ENCODE peak calls at places on chromosomes 3 and 15, in eight cellular contexts. One of them, this sample, is unnamed.

GRCh38 chr3:102074951-102075350 is 225.6 kb downstream of the NFKBIZ start:
- DNase-seq in islet precursor cell: no peak
- DNase-seq in EL: no peak
- DNase-seq in fibroblast of the aortic adventitia: no peak
- DNase-seq in AG08396: no peak
- DNase-seq in stomach: no peak
- DNase-seq in cerebellum: no peak
- DNase-seq in iris pigment epithelial cell: no peak
- DNase-seq in this sample: no peak

GRCh38 chr15:51917493-51917892 is 54.1 kb downstream of the LEO1 start:
- DNase-seq in fibroblast of the aortic adventitia: peak; percentile 17
- DNase-seq in cerebellum: no peak
- DNase-seq in stomach: no peak
- DNase-seq in EL: peak; percentile 28
- DNase-seq in iris pigment epithelial cell: peak; percentile 41
- DNase-seq in islet precursor cell: peak; percentile 75
- DNase-seq in AG08396: no peak
- DNase-seq in this sample: no peak

GRCh38 chr3:114454592-114455251 is 160.9 kb downstream of the TIGIT start:
- DNase-seq in EL: peak; percentile 40
- DNase-seq in iris pigment epithelial cell: peak; percentile 33
- DNase-seq in fibroblast of the aortic adventitia: peak; percentile 56
- DNase-seq in stomach: no peak
- DNase-seq in cerebellum: peak; percentile 28
- DNase-seq in AG08396: no peak
- DNase-seq in islet precursor cell: peak; percentile 68
- DNase-seq in this sample: no peak

GRCh38 chr3:25665646-25666136 is 984 bp upstream of the TOP2B start:
- DNase-seq in islet precursor cell: no peak
- DNase-seq in cerebellum: peak; percentile 19
- DNase-seq in EL: no peak
- DNase-seq in fibroblast of the aortic adventitia: no peak
- DNase-seq in iris pigment epithelial cell: no peak
- DNase-seq in AG08396: no peak
- DNase-seq in stomach: no peak
- DNase-seq in this sample: no peak

GRCh38 chr3:71127463-71128243 is 455.9 kb downstream of the FOXP1 start:
- DNase-seq in AG08396: peak; percentile 41
- DNase-seq in iris pigment epithelial cell: peak; percentile 94
- DNase-seq in islet precursor cell: no peak
- DNase-seq in stomach: no peak
- DNase-seq in fibroblast of the aortic adventitia: peak; percentile 77
- DNase-seq in cerebellum: no peak
- DNase-seq in EL: no peak
- DNase-seq in this sample: peak; percentile 86

GRCh38 chr3:197949191-197949766 is 711 bp upstream of the RPL35A start:
- DNase-seq in EL: no peak
- DNase-seq in islet precursor cell: no peak
- DNase-seq in iris pigment epithelial cell: no peak
- DNase-seq in stomach: no peak
- DNase-seq in cerebellum: no peak
- DNase-seq in fibroblast of the aortic adventitia: no peak
- DNase-seq in AG08396: no peak
- DNase-seq in this sample: no peak

GRCh38 chr3:52483577-52484495 is 11.3 kb upstream of the STAB1 start:
- DNase-seq in cerebellum: no peak
- DNase-seq in stomach: no peak
- DNase-seq in fibroblast of the aortic adventitia: peak; percentile 83
- DNase-seq in islet precursor cell: no peak
- DNase-seq in AG08396: peak; percentile 78
- DNase-seq in iris pigment epithelial cell: peak; percentile 67
- DNase-seq in EL: no peak
- DNase-seq in this sample: no peak

GRCh38 chr3:72340056-72340455 is 508.2 kb downstream of the SHQ1 start:
- DNase-seq in EL: no peak
- DNase-seq in fibroblast of the aortic adventitia: no peak
- DNase-seq in islet precursor cell: no peak
- DNase-seq in iris pigment epithelial cell: no peak
- DNase-seq in AG08396: no peak
- DNase-seq in cerebellum: no peak
- DNase-seq in stomach: no peak
- DNase-seq in this sample: no peak

GRCh38 chr3:177916461-177916860 is 619.8 kb upstream of the KCNMB2 start:
- DNase-seq in AG08396: no peak
- DNase-seq in cerebellum: no peak
- DNase-seq in iris pigment epithelial cell: no peak
- DNase-seq in islet precursor cell: no peak
- DNase-seq in stomach: no peak
- DNase-seq in fibroblast of the aortic adventitia: no peak
- DNase-seq in EL: no peak
- DNase-seq in this sample: no peak

GRCh38 chr15:80172401-80172800 is 19.6 kb downstream of the FAH start:
- DNase-seq in islet precursor cell: no peak
- DNase-seq in cerebellum: no peak
- DNase-seq in iris pigment epithelial cell: no peak
- DNase-seq in stomach: no peak
- DNase-seq in fibroblast of the aortic adventitia: no peak
- DNase-seq in EL: no peak
- DNase-seq in AG08396: no peak
- DNase-seq in this sample: no peak

GRCh38 chr15:81327526-81327925 is 3.6 kb upstream of the STARD5 start:
- DNase-seq in stomach: no peak
- DNase-seq in iris pigment epithelial cell: peak; percentile 96
- DNase-seq in fibroblast of the aortic adventitia: peak; percentile 84
- DNase-seq in EL: peak; percentile 87
- DNase-seq in AG08396: peak; percentile 66
- DNase-seq in islet precursor cell: no peak
- DNase-seq in cerebellum: no peak
- DNase-seq in this sample: peak; percentile 85

GRCh38 chr3:197372076-197372661 is 73.8 kb upstream of the DLG1 start:
- DNase-seq in cerebellum: no peak
- DNase-seq in fibroblast of the aortic adventitia: peak; percentile 76
- DNase-seq in iris pigment epithelial cell: peak; percentile 96
- DNase-seq in AG08396: peak; percentile 70
- DNase-seq in stomach: peak; percentile 39
- DNase-seq in EL: peak; percentile 92
- DNase-seq in islet precursor cell: peak; percentile 96
- DNase-seq in this sample: peak; percentile 61

GRCh38 chr3:195221015-195221853 is 49.7 kb downstream of the XXYLT1 start:
- DNase-seq in cerebellum: no peak
- DNase-seq in islet precursor cell: no peak
- DNase-seq in AG08396: peak; percentile 61
- DNase-seq in EL: peak; percentile 46
- DNase-seq in stomach: no peak
- DNase-seq in iris pigment epithelial cell: peak; percentile 37
- DNase-seq in fibroblast of the aortic adventitia: peak; percentile 36
- DNase-seq in this sample: peak; percentile 58

GRCh38 chr3:71103430-71103881 is 480.1 kb downstream of the FOXP1 start:
- DNase-seq in fibroblast of the aortic adventitia: peak; percentile 74
- DNase-seq in stomach: peak; percentile 62
- DNase-seq in cerebellum: peak; percentile 7
- DNase-seq in islet precursor cell: no peak
- DNase-seq in iris pigment epithelial cell: peak; percentile 92
- DNase-seq in EL: peak; percentile 91
- DNase-seq in AG08396: no peak
- DNase-seq in this sample: peak; percentile 54

GRCh38 chr3:59663076-59663850 is 613.4 kb upstream of the CFAP20DC start:
- DNase-seq in fibroblast of the aortic adventitia: no peak
- DNase-seq in EL: no peak
- DNase-seq in iris pigment epithelial cell: peak; percentile 53
- DNase-seq in islet precursor cell: no peak
- DNase-seq in stomach: no peak
- DNase-seq in AG08396: no peak
- DNase-seq in cerebellum: no peak
- DNase-seq in this sample: no peak

GRCh38 chr15:81813215-81813614 is 232.6 kb downstream of the MEX3B start:
- DNase-seq in EL: peak; percentile 6
- DNase-seq in cerebellum: no peak
- DNase-seq in islet precursor cell: peak; percentile 62
- DNase-seq in fibroblast of the aortic adventitia: no peak
- DNase-seq in AG08396: no peak
- DNase-seq in stomach: no peak
- DNase-seq in iris pigment epithelial cell: no peak
- DNase-seq in this sample: no peak

GRCh38 chr3:14406336-14406735 is 3.9 kb downstream of the SLC6A6 start:
- DNase-seq in islet precursor cell: no peak
- DNase-seq in iris pigment epithelial cell: no peak
- DNase-seq in cerebellum: no peak
- DNase-seq in AG08396: no peak
- DNase-seq in stomach: no peak
- DNase-seq in EL: no peak
- DNase-seq in fibroblast of the aortic adventitia: no peak
- DNase-seq in this sample: no peak

GRCh38 chr3:22159004-22159695 is 408.1 kb upstream of the ZNF385D start:
- DNase-seq in islet precursor cell: no peak
- DNase-seq in stomach: no peak
- DNase-seq in EL: no peak
- DNase-seq in iris pigment epithelial cell: no peak
- DNase-seq in AG08396: no peak
- DNase-seq in fibroblast of the aortic adventitia: no peak
- DNase-seq in cerebellum: peak; percentile 11
- DNase-seq in this sample: no peak

GRCh38 chr3:36813320-36813719 is 49.0 kb upstream of the DCLK3 start:
- DNase-seq in fibroblast of the aortic adventitia: no peak
- DNase-seq in cerebellum: no peak
- DNase-seq in AG08396: no peak
- DNase-seq in islet precursor cell: peak; percentile 67
- DNase-seq in EL: no peak
- DNase-seq in iris pigment epithelial cell: no peak
- DNase-seq in stomach: no peak
- DNase-seq in this sample: no peak

GRCh38 chr3:57923101-57923500 is 85.1 kb upstream of the FLNB start:
- DNase-seq in iris pigment epithelial cell: no peak
- DNase-seq in stomach: no peak
- DNase-seq in fibroblast of the aortic adventitia: no peak
- DNase-seq in islet precursor cell: no peak
- DNase-seq in AG08396: no peak
- DNase-seq in cerebellum: no peak
- DNase-seq in EL: no peak
- DNase-seq in this sample: no peak

GRCh38 chr3:119161240-119161639 is 12.2 kb upstream of the UPK1B start:
- DNase-seq in fibroblast of the aortic adventitia: no peak
- DNase-seq in cerebellum: no peak
- DNase-seq in iris pigment epithelial cell: no peak
- DNase-seq in stomach: no peak
- DNase-seq in EL: no peak
- DNase-seq in islet precursor cell: no peak
- DNase-seq in AG08396: no peak
- DNase-seq in this sample: no peak

This sample was measured in stromal cell of bone marrow.